ENCODE peak calls at places on chromosome 1, in nine cellular contexts. G is CD8-positive, alpha-beta memory T cell; R is heart left ventricle; K is naive thymus-derived CD4-positive, alpha-beta T cell; S is colonic mucosa; L is thoracic aorta; H is sigmoid colon; D is heart right ventricle; Q is right atrium auricular region. Y is an unnamed sample. For H3K9me3, the result is how much of the 10 kb centered on the place peaks cover.

GRCh38 chr1:27349784-27350672 is 8.2 kb downstream of the SYTL1 start:
- DNase-seq in G (no peak), R (peak), K (no peak), S (peak), L (no peak), H (no peak), D (peak), Q (no peak), Y (no peak)

GRCh38 chr1:25610822-25611630 is 5.6 kb upstream of the MAN1C1 start:
- DNase-seq in G (no peak), R (no peak), K (no peak), S (no peak), L (no peak), H (no peak), D (no peak), Q (no peak), Y (no peak)

GRCh38 chr1:94666797-94667196 is 125.2 kb upstream of the F3 start:
- DNase-seq in G (no peak), R (no peak), K (no peak), S (no peak), L (no peak), H (no peak), D (no peak), Q (no peak), Y (no peak)

GRCh38 chr1:238664139-238664538 is 722.2 kb upstream of the CHRM3 start:
- DNase-seq in G (no peak), R (no peak), K (no peak), S (no peak), L (no peak), H (no peak), D (no peak), Q (no peak), Y (no peak)

GRCh38 chr1:51433269-51433971 is 85.6 kb downstream of the EPS15 start:
- DNase-seq in G (no peak), R (no peak), K (no peak), S (no peak), L (no peak), H (no peak), D (no peak), Q (no peak), Y (no peak)

GRCh38 chr1:100320311-100321097 is 31.8 kb upstream of the CDC14A start:
- DNase-seq in G (no peak), R (no peak), K (no peak), S (no peak), L (no peak), H (no peak), D (no peak), Q (no peak), Y (no peak)

GRCh38 chr1:229879746-229880145 is 187.3 kb upstream of the GALNT2 start:
- DNase-seq in G (no peak), R (no peak), K (no peak), S (no peak), L (no peak), H (no peak), D (no peak), Q (peak), Y (no peak)

GRCh38 chr1:223123238-223123976 is 19.6 kb downstream of the TLR5 start:
- DNase-seq in G (peak), R (peak), K (peak), S (peak), L (no peak), H (peak), D (peak), Q (peak), Y (no peak)

GRCh38 chr1:45973106-45973505 is 159.3 kb downstream of the PIK3R3 start:
- DNase-seq in G (no peak), R (no peak), K (no peak), S (no peak), L (no peak), H (no peak), D (no peak), Q (no peak), Y (no peak)
- H3K27ac ChIP-seq in G (no peak), R (no peak), K (no peak), S (peak), L (no peak), H (no peak), D (no peak), Q (no peak), Y (no peak)

GRCh38 chr1:68675336-68675735 is 178.5 kb upstream of the DEPDC1 start:
- DNase-seq in G (no peak), R (no peak), K (no peak), S (no peak), L (no peak), H (no peak), D (no peak), Q (no peak), Y (no peak)

GRCh38 chr1:68673771-68674170 is 176.9 kb upstream of the DEPDC1 start:
- DNase-seq in G (no peak), R (no peak), K (no peak), S (no peak), L (no peak), H (no peak), D (no peak), Q (no peak), Y (no peak)
- H3K9me3 ChIP-seq in G (under half), R (under half), K (under half), S (under half), L (under half), H (under half), D (under half), Q (under half), Y (under half)

GRCh38 chr1:8020032-8020431 is 6.1 kb downstream of the ERRFI1 start:
- DNase-seq in G (no peak), R (no peak), K (no peak), S (peak), L (no peak), H (no peak), D (no peak), Q (peak), Y (no peak)
- H3K27ac ChIP-seq in G (no peak), R (no peak), K (no peak), S (no peak), L (no peak), H (peak), D (no peak), Q (no peak), Y (peak)

DNA sequence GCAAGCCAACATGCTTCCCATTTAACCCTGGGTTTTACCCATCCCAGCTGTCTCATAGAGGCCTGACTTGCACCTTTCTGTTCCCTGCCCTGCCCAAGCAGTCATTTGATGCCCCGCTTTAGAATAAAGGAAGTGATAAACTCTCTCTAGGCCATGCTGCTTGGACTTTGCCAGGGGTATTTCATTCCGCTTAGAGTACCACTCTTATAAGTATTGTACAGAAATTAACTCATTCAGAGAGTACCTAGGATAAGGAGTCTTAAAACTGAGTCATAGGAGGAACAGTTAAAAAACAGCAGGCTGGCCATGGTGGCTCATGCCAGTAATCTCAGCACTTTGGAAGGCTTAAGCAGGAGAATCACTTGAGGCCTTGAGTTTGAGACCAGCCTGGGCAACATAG is 21.0 kb upstream of the LYST start:
- DNase-seq in G (no peak), R (no peak), K (no peak), S (no peak), L (no peak), H (no peak), D (no peak), Q (no peak), Y (no peak)
- H3K9me3 ChIP-seq in G (under half), R (under half), K (under half), S (under half), L (under half), H (under half), D (under half), Q (under half), Y (under half)

GRCh38 chr1:234535763-234536515 is 57.0 kb upstream of the TARBP1 start:
- DNase-seq in G (no peak), R (peak), K (no peak), S (peak), L (peak), H (peak), D (peak), Q (peak), Y (no peak)
- H3K27ac ChIP-seq in G (no peak), R (peak), K (no peak), S (peak), L (peak), H (peak), D (peak), Q (peak), Y (peak)

GRCh38 chr1:12728391-12728790 is 12.5 kb downstream of the AADACL3 start:
- DNase-seq in G (no peak), R (no peak), K (no peak), S (no peak), L (no peak), H (no peak), D (no peak), Q (no peak), Y (no peak)
- H3K9me3 ChIP-seq in G (under half), R (under half), K (under half), S (under half), L (under half), H (under half), D (under half), Q (under half), Y (under half)

DNA sequence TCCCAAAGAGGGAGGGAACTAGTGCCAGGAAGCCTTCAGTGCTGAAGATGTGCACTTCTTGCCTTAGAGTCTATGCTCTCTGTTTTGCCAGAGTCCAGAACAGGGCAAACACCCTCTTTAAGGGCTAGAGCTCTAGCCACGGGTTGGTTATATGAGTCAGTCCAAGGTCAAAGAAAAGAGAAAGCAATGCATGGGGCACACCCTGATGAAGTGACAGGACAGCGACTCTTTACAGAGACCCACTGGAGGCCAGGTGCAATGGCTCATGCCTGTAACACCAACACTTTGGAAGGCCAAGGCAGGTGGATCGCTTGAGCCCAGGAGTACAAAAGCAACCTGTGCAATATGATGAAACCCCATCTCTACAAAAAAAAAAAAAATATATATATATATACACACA is 86.1 kb downstream of the TGFBR3 start:
- DNase-seq in G (no peak), R (no peak), K (no peak), S (no peak), L (no peak), H (no peak), D (no peak), Q (no peak), Y (no peak)
- H3K27ac ChIP-seq in G (no peak), R (no peak), K (no peak), S (no peak), L (no peak), H (peak), D (peak), Q (peak), Y (no peak)

GRCh38 chr1:116874622-116875277 is 35.0 kb upstream of the PTGFRN start:
- DNase-seq in G (no peak), R (no peak), K (no peak), S (no peak), L (no peak), H (no peak), D (no peak), Q (no peak), Y (no peak)
- H3K9me3 ChIP-seq in G (under half), R (under half), K (under half), S (under half), L (under half), H (under half), D (under half), Q (under half), Y (under half)

DNA sequence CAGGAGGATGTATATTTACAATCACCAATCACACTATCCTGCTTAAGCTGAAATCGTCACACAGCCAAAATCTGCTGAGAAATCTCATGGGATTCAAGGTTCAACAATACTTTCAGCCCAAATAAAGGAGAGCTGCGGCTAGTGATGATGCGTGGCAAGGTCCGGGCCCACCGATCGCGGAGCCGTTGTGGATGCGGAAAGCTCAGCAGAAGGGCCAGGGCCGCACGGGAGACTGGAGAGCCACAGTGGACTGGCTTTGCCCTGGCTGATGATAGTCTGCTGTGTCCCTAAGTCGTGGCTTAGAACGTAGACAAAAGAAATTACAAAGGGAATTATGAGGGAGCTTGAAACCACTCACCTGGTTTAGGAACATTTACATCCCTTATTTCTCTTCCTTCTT is 48.0 kb upstream of the SSX2IP start:
- DNase-seq in G (no peak), R (no peak), K (no peak), S (no peak), L (no peak), H (no peak), D (no peak), Q (no peak), Y (no peak)
- H3K27ac ChIP-seq in G (no peak), R (no peak), K (no peak), S (no peak), L (no peak), H (no peak), D (no peak), Q (no peak), Y (no peak)

DNA sequence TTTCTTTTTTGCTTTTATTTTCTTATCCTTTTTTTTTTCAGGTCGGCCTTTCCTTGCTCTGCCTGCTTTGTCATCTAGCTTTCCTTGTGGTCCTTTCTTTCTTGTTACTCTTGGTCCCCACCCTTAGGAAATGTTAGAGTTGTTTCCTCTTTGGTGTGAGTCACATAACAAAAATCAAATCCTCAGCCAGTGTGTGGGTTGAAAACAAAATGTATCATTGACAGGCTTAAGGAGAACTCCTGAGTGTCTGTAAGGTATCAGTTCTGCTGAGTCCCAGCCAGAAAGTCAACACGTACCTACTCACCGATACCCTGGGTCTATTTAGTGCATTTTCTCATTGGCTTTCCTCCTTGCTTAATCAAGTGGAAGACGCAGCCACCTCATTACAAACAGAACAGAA is 1037.3 kb downstream of the ADGRL2 start:
- DNase-seq in G (no peak), R (no peak), K (no peak), S (no peak), L (no peak), H (no peak), D (no peak), Q (no peak), Y (no peak)
- H3K9me3 ChIP-seq in G (under half), R (under half), K (under half), S (under half), L (under half), H (under half), D (under half), Q (under half), Y (under half)

Y was measured in esophagus squamous epithelium.